ENCODE peak calls at places on chromosomes 5 and 9, in five cellular contexts. X, L, G, I and J are unnamed samples.

GRCh38 chr5:95022967-95023695 is 261.8 kb downstream of the MCTP1 start:
- DNase-seq in X (no peak), L (no peak), G (no peak), I (no peak), J (peak; percentile 27)

GRCh38 chr9:71270554-71270953 is 149.1 kb upstream of the TRPM3 start:
- DNase-seq in X (no peak), L (no peak), G (no peak), I (no peak), J (no peak)

GRCh38 chr9:136092353-136092650 is 2.8 kb downstream of the NACC2 start:
- DNase-seq in X (no peak), L (no peak), G (no peak), I (no peak), J (no peak)

GRCh38 chr5:150540615-150541396 is 32.9 kb downstream of the NDST1 start:
- DNase-seq in X (no peak), L (no peak), G (no peak), I (peak; percentile 98), J (peak; percentile 92)

GRCh38 chr9:79988126-79988525 is 416.4 kb downstream of the TLE4 start:
- DNase-seq in X (no peak), L (no peak), G (no peak), I (no peak), J (no peak)

GRCh38 chr5:68378204-68378830 is 162.8 kb downstream of the PIK3R1 start:
- DNase-seq in X (no peak), L (no peak), G (no peak), I (no peak), J (no peak)

GRCh38 chr9:98097836-98098235 is 21.2 kb downstream of the TRIM14 start:
- DNase-seq in X (no peak), L (no peak), G (no peak), I (no peak), J (no peak)

GRCh38 chr9:16175461-16175860 is 622.6 kb downstream of the CCDC171 start:
- DNase-seq in X (no peak), L (no peak), G (no peak), I (peak; percentile 18), J (no peak)

GRCh38 chr5:155087036-155087435 is 73.5 kb downstream of the KIF4B start:
- DNase-seq in X (no peak), L (no peak), G (peak; percentile 96), I (peak; percentile 42), J (peak; percentile 54)

GRCh38 chr5:159469496-159470370 is 139.4 kb upstream of the IL12B start:
- DNase-seq in X (no peak), L (no peak), G (no peak), I (no peak), J (no peak)

GRCh38 chr5:13251623-13252367 is 692.7 kb downstream of the DNAH5 start:
- DNase-seq in X (peak; percentile 46), L (no peak), G (peak; percentile 54), I (no peak), J (no peak)

GRCh38 chr9:33620738-33621439 is 96.8 kb downstream of the ANKRD18B start:
- DNase-seq in X (no peak), L (no peak), G (no peak), I (peak; percentile 84), J (peak; percentile 81)

GRCh38 chr5:90909091-90909503 is 350.5 kb downstream of the ADGRV1 start:
- DNase-seq in X (no peak), L (no peak), G (no peak), I (peak; percentile 39), J (peak; percentile 31)

GRCh38 chr9:134710912-134711311 is 69.3 kb downstream of the COL5A1 start:
- DNase-seq in X (no peak), L (no peak), G (no peak), I (no peak), J (no peak)

GRCh38 chr5:50415912-50416311 is 25.2 kb downstream of the EMB start:
- DNase-seq in X (no peak), L (no peak), G (no peak), I (no peak), J (no peak)

GRCh38 chr5:27191786-27192505 is 153.6 kb upstream of the CDH9 start:
- DNase-seq in X (no peak), L (no peak), G (no peak), I (peak; percentile 10), J (peak; percentile 47)

GRCh38 chr5:132394681-132395259 is 25.3 kb downstream of the SLC22A5 start:
- DNase-seq in X (no peak), L (no peak), G (no peak), I (no peak), J (no peak)

GRCh38 chr5:92560698-92561361 is 1020.2 kb downstream of the NR2F1-AS1 start:
- DNase-seq in X (no peak), L (no peak), G (no peak), I (peak; percentile 59), J (peak; percentile 80)

GRCh38 chr5:127777957-127778356 is 74.8 kb downstream of the CCDC192 start:
- DNase-seq in X (no peak), L (no peak), G (no peak), I (no peak), J (no peak)

GRCh38 chr5:180590543-180591248 is 603 bp downstream of the SCGB3A1 start:
- DNase-seq in X (no peak), L (no peak), G (no peak), I (no peak), J (no peak)

GRCh38 chr9:110911659-110912473 is 126.4 kb downstream of the LPAR1 start:
- DNase-seq in X (no peak), L (no peak), G (peak; percentile 3), I (peak; percentile 75), J (peak; percentile 71)

GRCh38 chr5:92042237-92042636 is 659.1 kb upstream of the ARRDC3 start:
- DNase-seq in X (no peak), L (no peak), G (no peak), I (no peak), J (no peak)

GRCh38 chr5:55816342-55816741 is 34.8 kb upstream of the IL31RA start:
- DNase-seq in X (no peak), L (no peak), G (no peak), I (peak; percentile 97), J (peak; percentile 90)

GRCh38 chr9:127930298-127931091 is at the start of gene PIP5KL1:
- DNase-seq in X (peak; percentile 95), L (peak; percentile 85), G (peak; percentile 77), I (peak; percentile 82), J (peak; percentile 90)
- H4K91ac ChIP-seq in X (no peak within 1 kb of the TSS), L (no peak within 1 kb of the TSS), G (no peak within 1 kb of the TSS), I (peak within 1 kb of the TSS; percentile 57), J (no peak within 1 kb of the TSS)

GRCh38 chr9:125241863-125242739 is 958 bp upstream of the HSPA5 start:
- DNase-seq in X (no peak), L (no peak), G (no peak), I (no peak), J (no peak)

GRCh38 chr9:125238915-125239446 is 2.2 kb downstream of the HSPA5 start:
- DNase-seq in X (no peak), L (no peak), G (no peak), I (no peak), J (peak; percentile 14)

GRCh38 chr9:125241000-125241862 is at the start of gene HSPA5:
- DNase-seq in X (peak; percentile 100), L (peak; percentile 99), G (peak; percentile 99), I (peak; percentile 100), J (peak; percentile 100)

GRCh38 chr9:125239631-125240597 is 1.2 kb downstream of the HSPA5 start:
- DNase-seq in X (no peak), L (no peak), G (no peak), I (no peak), J (no peak)

DNA sequence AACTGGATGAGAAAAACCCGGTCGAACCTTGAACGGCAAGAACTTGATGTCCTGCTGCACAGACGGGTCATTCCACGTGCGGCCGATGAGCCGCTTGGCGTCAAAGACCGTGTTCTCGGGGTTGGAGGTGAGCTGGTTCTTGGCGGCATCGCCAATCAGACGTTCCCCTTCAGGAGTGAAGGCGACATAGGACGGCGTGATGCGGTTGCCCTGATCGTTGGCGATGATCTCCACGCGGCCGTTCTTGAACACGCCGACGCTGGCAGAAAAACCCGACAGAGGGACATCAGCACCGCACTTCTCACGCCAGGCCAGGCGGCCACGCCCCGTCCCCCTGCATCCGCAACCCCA is 519 bp downstream of the HSPA5 start:
- DNase-seq in X (no peak), L (peak; percentile 23), G (peak; percentile 19), I (no peak), J (no peak)
- H2AK5ac ChIP-seq in X (no peak overlapping the region), L (peak overlapping the region; percentile 79), G (peak overlapping the region; percentile 73), I (peak overlapping the region; percentile 97), J (peak overlapping the region; percentile 24)

GRCh38 chr5:148836272-148837250 is 10.2 kb downstream of the ADRB2 start:
- DNase-seq in X (no peak), L (no peak), G (no peak), I (no peak), J (no peak)
- H2AFZ ChIP-seq in X (no peak overlapping the region), L (no peak overlapping the region), G (no peak overlapping the region), I (no peak overlapping the region), J (no peak overlapping the region)

DNA sequence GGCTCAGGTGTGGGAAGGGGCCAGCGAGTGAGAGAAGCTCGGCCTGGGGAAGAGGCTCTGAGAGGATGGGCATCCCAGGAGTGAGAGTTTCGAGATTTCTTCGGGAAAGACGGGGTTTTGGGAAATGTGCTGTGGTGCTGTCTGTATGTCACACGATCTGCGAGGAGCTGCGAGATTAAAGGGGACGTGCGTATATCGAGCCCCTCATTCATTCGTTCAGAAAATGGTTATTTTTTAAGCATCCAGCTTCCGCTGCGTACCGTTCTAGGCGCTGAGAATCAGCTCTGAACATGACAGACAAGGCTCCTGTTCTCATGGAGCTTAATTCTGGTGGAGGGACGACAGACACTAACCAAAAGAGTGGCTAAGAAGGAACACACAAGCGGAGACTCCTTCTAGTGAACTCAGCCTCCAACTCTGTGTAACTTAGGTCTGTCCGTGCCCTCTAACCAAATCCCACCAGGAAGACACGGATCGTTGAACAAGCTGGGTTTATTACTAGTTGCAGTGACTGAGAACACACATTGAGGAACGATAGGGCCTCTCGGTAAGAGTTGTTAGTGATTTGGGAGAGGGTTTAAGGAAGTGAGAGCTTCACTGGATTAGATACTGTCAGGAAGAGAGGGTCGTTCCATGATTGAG is 836 bp upstream of the FBXW11 start:
- DNase-seq in X (no peak), L (no peak), G (no peak), I (peak; percentile 39), J (peak; percentile 60)
- H4K91ac ChIP-seq in X (no peak overlapping the region), L (no peak overlapping the region), G (peak overlapping the region; percentile 53), I (peak overlapping the region; percentile 30), J (peak overlapping the region; percentile 75)

GRCh38 chr9:127976498-127976897 is 4.3 kb downstream of the EEIG1 start:
- DNase-seq in X (no peak), L (no peak), G (no peak), I (no peak), J (no peak)

GRCh38 chr9:127979333-127980055 is 1.3 kb downstream of the EEIG1 start:
- DNase-seq in X (peak; percentile 77), L (no peak), G (no peak), I (peak; percentile 29), J (peak; percentile 68)

GRCh38 chr9:127979015-127979332 is 1.8 kb downstream of the EEIG1 start:
- DNase-seq in X (no peak), L (no peak), G (no peak), I (no peak), J (no peak)

GRCh38 chr9:127976943-127977871 is 3.6 kb downstream of the EEIG1 start:
- DNase-seq in X (no peak), L (no peak), G (no peak), I (no peak), J (no peak)

GRCh38 chr9:127977877-127978647 is 2.7 kb downstream of the EEIG1 start:
- DNase-seq in X (no peak), L (no peak), G (no peak), I (peak; percentile 80), J (peak; percentile 82)
- H2AK5ac ChIP-seq in X (no peak overlapping the region), L (no peak overlapping the region), G (peak overlapping the region; percentile 13), I (peak overlapping the region; percentile 56), J (no peak overlapping the region)